ENCODE peak calls at places on chromosomes 6 and 20, in four cellular contexts. E is dorsolateral prefrontal cortex, K is posterior cingulate gyrus, S is stromal cell of bone marrow. L is an unnamed sample.

GRCh38 chr20:11790047-11790446 is 127.6 kb upstream of the BTBD3 start:
- DNase-seq in S (no peak), E (no peak), K (no peak), L (no peak)

GRCh38 chr6:33432546-33432945 is 12.7 kb downstream of the SYNGAP1 start:
- DNase-seq in K (no peak), S (no peak), E (no peak), L (no peak)

GRCh38 chr20:32877507-32877906 is 18.8 kb downstream of the EFCAB8 start:
- DNase-seq in E (no peak), K (no peak), S (no peak), L (no peak)

GRCh38 chr6:12806811-12807210 is 90.2 kb downstream of the PHACTR1 start:
- DNase-seq in S (no peak), E (no peak), K (no peak), L (no peak)

GRCh38 chr6:42441059-42441471 is 10.7 kb downstream of the TRERF1 start:
- DNase-seq in S (no peak), K (no peak), E (no peak), L (no peak)

GRCh38 chr6:167856999-167857660 is 30.4 kb downstream of the AFDN start:
- DNase-seq in K (no peak), E (no peak), S (no peak), L (no peak)

GRCh38 chr20:1827974-1828785 is 67.0 kb upstream of the SIRPA start:
- DNase-seq in E (peak), K (peak), S (no peak), L (peak)

GRCh38 chr20:362271-363254 is 15.7 kb downstream of the NRSN2 start:
- DNase-seq in S (peak), K (peak), E (peak), L (peak)

GRCh38 chr6:83429857-83430605 is 820 bp downstream of the ME1 start:
- DNase-seq in S (no peak), E (peak), K (no peak), L (peak)

GRCh38 chr6:148814082-148814790 is 67.4 kb downstream of the UST start:
- DNase-seq in S (no peak), K (no peak), E (no peak), L (no peak)

GRCh38 chr20:55255016-55255415 is 750.3 kb downstream of the CBLN4 start:
- DNase-seq in S (no peak), K (no peak), E (no peak), L (no peak)

GRCh38 chr6:138607478-138608433 is 108.5 kb upstream of the NHSL1 start:
- DNase-seq in K (no peak), E (no peak), S (no peak), L (no peak)

GRCh38 chr20:24163501-24163900 is 174.9 kb upstream of the GGTLC1 start:
- DNase-seq in K (no peak), E (no peak), S (no peak), L (no peak)

GRCh38 chr6:42784739-42785498 is 3.1 kb downstream of the BICRAL start:
- DNase-seq in E (no peak), S (no peak), K (no peak), L (no peak)

GRCh38 chr6:41167173-41167963 is 4.5 kb upstream of the TREM2 start:
- DNase-seq in K (peak), E (no peak), S (no peak), L (no peak)

L was measured in occipital lobe.